ENCODE peak calls at places on chromosome X, in seven cellular contexts. A, Q, K, T, O, M and I are unnamed samples.

GRCh38 chrX:57821703-57822375 is 88.4 kb downstream of the ZXDA start:
- DNase-seq in K (no peak), T (peak), A (peak), M (no peak), O (peak), Q (peak), I (peak)

GRCh38 chrX:138150709-138151108 is 560.8 kb downstream of the FGF13 start:
- DNase-seq in M (no peak), K (no peak), A (no peak), Q (no peak), O (no peak), T (no peak), I (no peak)

GRCh38 chrX:69290327-69290726 is 125.1 kb upstream of the PJA1 start:
- DNase-seq in Q (no peak), T (no peak), O (no peak), A (no peak), K (no peak), M (no peak), I (no peak)

GRCh38 chrX:150219374-150220185 is 143.5 kb upstream of the MAMLD1 start:
- DNase-seq in M (no peak), O (no peak), K (no peak), T (no peak), A (peak), Q (no peak), I (no peak)

GRCh38 chrX:137566746-137567473 is 983 bp downstream of the ZIC3 start:
- DNase-seq in K (no peak), M (no peak), A (no peak), T (no peak), Q (no peak), O (no peak), I (no peak)

GRCh38 chrX:23634181-23634580 is 33.1 kb upstream of the PRDX4 start:
- DNase-seq in O (no peak), K (no peak), M (no peak), A (no peak), T (no peak), Q (no peak), I (no peak)

GRCh38 chrX:154352466-154352865 is 22.0 kb downstream of the FLNA start:
- DNase-seq in T (no peak), O (no peak), M (no peak), A (no peak), Q (no peak), K (no peak), I (no peak)

GRCh38 chrX:24423960-24424359 is 41.1 kb upstream of the PDK3 start:
- DNase-seq in K (no peak), M (no peak), O (no peak), T (no peak), Q (no peak), A (no peak), I (no peak)

GRCh38 chrX:12978205-12979010 is 3.5 kb downstream of the TMSB4X start:
- DNase-seq in K (peak), Q (no peak), A (peak), T (peak), O (no peak), M (no peak), I (peak)

GRCh38 chrX:46710927-46711623 is 47.8 kb downstream of the SLC9A7 start:
- DNase-seq in K (no peak), M (no peak), O (peak), A (no peak), Q (peak), T (no peak), I (no peak)